ENCODE peak calls at places on chromosomes 1 and 21, in eight cellular contexts. O is HTR-8/SVneo; R is stromal cell of bone marrow; L is iris pigment epithelial cell; C is stimulated activated CD4-positive, alpha-beta T cell treated with anti-CD3 and anti-CD28 coated beads, Interleukin-4, amount 100 ng/mL, for 1 hour; I is LNCaP clone FGC; A is activated CD8-positive, alpha-beta T cell treated with anti-CD3 and anti-CD28 coated beads for 36 hours; B is neural crest cell. U is an unnamed sample.

GRCh38 chr21:15060776-15061175 is 4.0 kb downstream of the NRIP1 start:
- DNase-seq in B (no peak), A (no peak), R (no peak), L (peak; percentile 61), O (no peak), I (no peak), C (no peak), U (no peak)

GRCh38 chr1:77036560-77036959 is 169.3 kb downstream of the ST6GALNAC5 start:
- DNase-seq in C (no peak), R (no peak), L (peak; percentile 53), I (no peak), O (peak; percentile 3), A (peak; percentile 34), B (no peak), U (no peak)

GRCh38 chr1:11692899-11693590 is 1.5 kb downstream of the DRAXIN start:
- DNase-seq in B (no peak), A (peak; percentile 84), I (no peak), O (peak; percentile 73), L (peak; percentile 70), C (peak; percentile 20), R (peak; percentile 87), U (no peak)

GRCh38 chr1:165539306-165539705 is 4.5 kb upstream of the LRRC52 start:
- DNase-seq in A (no peak), C (no peak), B (no peak), L (no peak), O (no peak), I (no peak), R (peak; percentile 2), U (no peak)

GRCh38 chr21:26405071-26405470 is 168.0 kb downstream of the CYYR1 start:
- DNase-seq in I (no peak), B (no peak), A (no peak), L (peak; percentile 70), R (no peak), C (no peak), O (peak; percentile 22), U (no peak)

GRCh38 chr1:33392639-33393038 is 38.3 kb downstream of the PHC2 start:
- DNase-seq in B (no peak), L (peak; percentile 54), C (no peak), O (no peak), I (no peak), A (no peak), R (peak; percentile 42), U (no peak)

GRCh38 chr1:101410048-101410878 is 173.4 kb downstream of the S1PR1 start:
- DNase-seq in O (no peak), C (no peak), I (no peak), L (peak; percentile 5), B (no peak), A (peak; percentile 53), R (no peak), U (no peak)

GRCh38 chr1:184296466-184297243 is 90.2 kb upstream of the C1orf21 start:
- DNase-seq in A (peak; percentile 7), L (peak; percentile 99), O (no peak), C (no peak), B (no peak), R (peak; percentile 96), I (peak; percentile 23), U (peak; percentile 66)

GRCh38 chr1:230212405-230212936 is 145.4 kb downstream of the GALNT2 start:
- DNase-seq in I (no peak), A (peak; percentile 21), R (no peak), L (no peak), O (no peak), C (no peak), B (no peak), U (no peak)

GRCh38 chr21:21001591-21002100 is 3.4 kb downstream of the NCAM2 start:
- DNase-seq in C (no peak), R (no peak), A (no peak), O (no peak), L (no peak), I (no peak), B (no peak), U (no peak)

GRCh38 chr1:66626261-66626660 is 92.3 kb downstream of the SGIP1 start:
- DNase-seq in I (no peak), R (no peak), L (no peak), C (no peak), O (no peak), B (no peak), A (no peak), U (no peak)

GRCh38 chr1:241518447-241519307 is 878 bp downstream of the FH start:
- DNase-seq in L (peak; percentile 57), O (no peak), R (peak; percentile 3), I (no peak), B (peak; percentile 22), A (peak; percentile 41), C (peak; percentile 34), U (peak; percentile 74)

GRCh38 chr1:169003864-169004516 is 102.5 kb upstream of the ATP1B1 start:
- DNase-seq in R (peak; percentile 3), L (no peak), C (no peak), B (no peak), A (no peak), O (no peak), I (no peak), U (peak; percentile 71)

GRCh38 chr1:42913426-42914091 is 45.1 kb downstream of the SLC2A1 start:
- DNase-seq in R (peak; percentile 62), O (peak; percentile 41), I (peak; percentile 58), B (peak; percentile 55), C (no peak), A (peak; percentile 72), L (peak; percentile 86), U (no peak)

GRCh38 chr1:156707486-156708244 is 2.3 kb upstream of the CRABP2 start:
- DNase-seq in C (no peak), L (no peak), O (no peak), I (no peak), R (no peak), B (no peak), A (peak; percentile 44), U (no peak)

GRCh38 chr1:70805641-70806040 is 242.0 kb downstream of the PTGER3 start:
- DNase-seq in C (no peak), O (no peak), I (no peak), A (no peak), L (no peak), R (no peak), B (no peak), U (no peak)

GRCh38 chr21:25563399-25564116 is 43.7 kb downstream of the MRPL39 start:
- DNase-seq in I (no peak), O (no peak), C (peak; percentile 45), A (peak; percentile 81), R (no peak), L (no peak), B (no peak), U (no peak)

GRCh38 chr1:246005067-246005466 is 502.0 kb downstream of the SMYD3 start:
- DNase-seq in I (no peak), L (peak; percentile 97), B (no peak), O (peak; percentile 57), A (no peak), C (no peak), R (peak; percentile 91), U (no peak)

GRCh38 chr1:168085401-168085872 is 51.3 kb downstream of the GPR161 start:
- DNase-seq in O (no peak), B (no peak), R (no peak), L (no peak), I (no peak), C (no peak), A (no peak), U (no peak)

GRCh38 chr1:72186733-72187307 is 95.5 kb downstream of the NEGR1 start:
- DNase-seq in R (no peak), O (no peak), A (no peak), C (no peak), L (peak; percentile 37), B (no peak), I (no peak), U (no peak)

U was measured in upper lobe of right lung.